ENCODE peak calls at places on chromosomes 11 and 22, in eight cellular contexts. O, V, P, C, H, N, E and S are unnamed samples.
A peak's percentile ranks its signal among the peaks of the same experiment; 100 is the strongest.

GRCh38 chr11:81394324-81394723 is 1339.3 kb downstream of the FAM181B start:
- DNase-seq in O (no peak), V (no peak), P (no peak), C (no peak), H (no peak), N (no peak), E (no peak), S (no peak)

GRCh38 chr11:68938816-68939582 is 35.3 kb downstream of the IGHMBP2 start:
- DNase-seq in O (no peak), V (no peak), P (no peak), C (no peak), H (no peak), N (no peak), E (no peak), S (no peak)

GRCh38 chr11:36340909-36341308 is 44.8 kb downstream of the PRR5L start:
- DNase-seq in O (no peak), V (no peak), P (no peak), C (no peak), H (no peak), N (no peak), E (no peak), S (no peak)

GRCh38 chr11:4098026-4098621 is 3.5 kb downstream of the RRM1 start:
- DNase-seq in O (no peak), V (no peak), P (no peak), C (no peak), H (peak; percentile 8), N (no peak), E (no peak), S (no peak)

GRCh38 chr11:93528757-93529639 is 14.2 kb downstream of the SMCO4 start:
- DNase-seq in O (peak; percentile 28), V (peak; percentile 13), P (peak; percentile 38), C (peak; percentile 28), H (no peak), N (no peak), E (no peak), S (no peak)

GRCh38 chr11:18065572-18065971 is 19.5 kb upstream of the TPH1 start:
- DNase-seq in O (peak; percentile 59), V (no peak), P (no peak), C (no peak), H (no peak), N (no peak), E (no peak), S (peak; percentile 69)

GRCh38 chr11:32892355-32893090 is at the start of gene QSER1:
- DNase-seq in O (peak; percentile 49), V (peak; percentile 50), P (peak; percentile 52), C (peak; percentile 48), H (peak; percentile 54), N (peak; percentile 22), E (peak; percentile 74), S (no peak)

GRCh38 chr11:67996622-67997459 is 7.1 kb downstream of the UNC93B1 start:
- DNase-seq in O (no peak), V (peak; percentile 62), P (peak; percentile 31), C (peak; percentile 50), H (peak; percentile 46), N (peak; percentile 32), E (no peak), S (no peak)

GRCh38 chr11:134471341-134472187 is 59.5 kb upstream of the B3GAT1 start:
- DNase-seq in O (no peak), V (no peak), P (no peak), C (no peak), H (no peak), N (no peak), E (no peak), S (no peak)

GRCh38 chr11:76835030-76835429 is 25.7 kb upstream of the ACER3 start:
- DNase-seq in O (no peak), V (no peak), P (no peak), C (no peak), H (no peak), N (no peak), E (no peak), S (no peak)

GRCh38 chr11:76836613-76837291 is 24.0 kb upstream of the ACER3 start:
- DNase-seq in O (no peak), V (no peak), P (no peak), C (no peak), H (no peak), N (no peak), E (no peak), S (no peak)

GRCh38 chr11:76834151-76834550 is 26.6 kb upstream of the ACER3 start:
- DNase-seq in O (no peak), V (no peak), P (no peak), C (no peak), H (peak; percentile 43), N (no peak), E (no peak), S (no peak)

GRCh38 chr11:76837696-76838421 is 22.9 kb upstream of the ACER3 start:
- DNase-seq in O (no peak), V (no peak), P (no peak), C (no peak), H (no peak), N (no peak), E (no peak), S (no peak)

DNA sequence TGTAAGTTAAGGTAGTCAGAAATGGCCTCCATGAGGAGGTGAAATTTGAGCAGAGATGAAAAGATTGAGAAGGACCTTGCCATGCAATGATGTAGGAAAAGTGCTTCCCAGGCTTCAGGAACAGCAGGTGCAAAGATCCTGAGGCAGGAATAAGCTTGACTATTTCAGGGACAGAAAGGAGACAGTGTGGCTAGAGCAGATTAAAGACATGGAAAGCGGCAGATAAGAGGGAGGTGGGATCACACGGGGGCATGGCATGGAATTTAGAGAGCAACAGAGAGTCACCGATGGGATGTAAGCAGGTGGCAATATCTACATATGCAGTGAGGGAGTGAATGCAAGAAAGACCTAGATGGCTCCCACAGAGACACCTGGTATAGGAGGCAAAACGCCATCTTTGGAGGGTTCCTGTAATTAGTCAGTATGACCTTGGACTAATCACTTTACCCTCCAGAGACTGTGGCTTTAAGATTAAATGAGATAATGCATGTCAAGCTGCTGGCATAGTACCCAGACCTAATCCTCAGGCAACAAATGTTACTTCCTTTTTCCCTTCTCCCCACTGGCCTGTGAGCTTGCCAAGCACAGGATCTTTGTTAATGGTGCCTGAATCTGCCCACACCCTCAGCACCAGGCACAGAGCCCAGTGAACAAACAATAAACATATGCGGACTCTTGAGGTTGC is 24.6 kb upstream of the ACER3 start:
- DNase-seq in O (peak; percentile 90), V (peak; percentile 36), P (peak; percentile 64), C (peak; percentile 44), H (peak; percentile 91), N (no peak), E (peak; percentile 44), S (peak; percentile 99)
- TF ChIP-seq CTCF in O (no peak), V (no peak), P (no peak), C (no peak), H (no peak), N (no peak), E (no peak), S (no peak)

GRCh38 chr11:100837294-100837693 is 150.2 kb downstream of the ARHGAP42 start:
- DNase-seq in O (no peak), V (no peak), P (no peak), C (no peak), H (no peak), N (no peak), E (no peak), S (no peak)

GRCh38 chr11:100847696-100848216 is 160.7 kb downstream of the ARHGAP42 start:
- DNase-seq in O (no peak), V (no peak), P (no peak), C (no peak), H (no peak), N (no peak), E (no peak), S (no peak)

DNA sequence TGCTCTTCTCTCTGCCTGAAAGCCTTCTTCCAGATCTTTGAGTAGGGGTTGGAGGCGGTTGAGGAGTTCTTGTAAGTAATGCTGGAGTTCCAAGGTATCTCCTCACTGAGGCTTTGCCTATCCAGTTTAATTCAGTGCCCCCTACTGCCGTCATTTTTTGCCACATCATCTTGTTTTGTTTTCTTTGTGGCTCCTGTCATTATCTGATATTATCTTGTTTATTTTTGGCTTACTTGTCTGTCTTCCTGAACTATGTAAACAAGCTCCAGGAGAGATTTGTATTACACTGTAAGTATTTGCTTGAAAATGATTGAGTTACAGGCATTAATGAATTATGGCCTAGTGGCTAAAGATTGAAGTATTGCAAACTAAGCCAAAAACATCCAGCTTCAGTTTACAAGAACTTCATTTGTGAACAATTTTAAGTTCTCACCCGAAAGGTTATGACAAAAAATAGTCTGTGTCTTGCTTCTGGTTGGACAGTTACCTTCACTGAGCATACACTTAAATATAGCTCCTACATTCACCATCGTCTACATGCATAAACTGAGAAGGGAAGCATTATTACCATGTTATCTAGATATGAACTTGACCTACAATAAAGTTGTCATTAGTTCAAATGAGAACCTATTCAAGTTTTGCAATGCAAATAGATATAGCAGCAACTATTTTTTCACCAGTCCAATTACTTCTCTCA is 154.8 kb downstream of the ARHGAP42 start:
- DNase-seq in O (no peak), V (no peak), P (no peak), C (no peak), H (no peak), N (no peak), E (no peak), S (no peak)
- H3K4me3 ChIP-seq in O (no peak overlapping the region), V (no peak overlapping the region), P (no peak overlapping the region), C (no peak overlapping the region), H (no peak overlapping the region), N (no peak overlapping the region), E (no peak overlapping the region), S (no peak overlapping the region)

GRCh38 chr11:62922189-62922589 is 1.0 kb upstream of the CHRM1 start:
- DNase-seq in O (no peak), V (no peak), P (no peak), C (no peak), H (no peak), N (no peak), E (no peak), S (no peak)

GRCh38 chr11:62921573-62922188 is 518 bp upstream of the CHRM1 start:
- DNase-seq in O (peak; percentile 61), V (no peak), P (no peak), C (no peak), H (no peak), N (peak; percentile 7), E (no peak), S (no peak)

GRCh38 chr11:62923634-62924411 is 2.7 kb upstream of the CHRM1 start:
- DNase-seq in O (peak; percentile 69), V (no peak), P (no peak), C (no peak), H (no peak), N (no peak), E (no peak), S (no peak)

GRCh38 chr11:62921201-62921572 is at the start of gene CHRM1:
- DNase-seq in O (peak; percentile 70), V (no peak), P (no peak), C (no peak), H (no peak), N (no peak), E (no peak), S (no peak)

GRCh38 chr11:62922653-62923371 is 1.6 kb upstream of the CHRM1 start:
- DNase-seq in O (no peak), V (no peak), P (no peak), C (no peak), H (no peak), N (no peak), E (no peak), S (no peak)
- TF ChIP-seq CTCF in O (peak; percentile 16), V (no peak), P (peak; percentile 55), C (peak; percentile 48), H (peak; percentile 32), N (peak; percentile 70), E (peak; percentile 18), S (peak; percentile 19)

DNA sequence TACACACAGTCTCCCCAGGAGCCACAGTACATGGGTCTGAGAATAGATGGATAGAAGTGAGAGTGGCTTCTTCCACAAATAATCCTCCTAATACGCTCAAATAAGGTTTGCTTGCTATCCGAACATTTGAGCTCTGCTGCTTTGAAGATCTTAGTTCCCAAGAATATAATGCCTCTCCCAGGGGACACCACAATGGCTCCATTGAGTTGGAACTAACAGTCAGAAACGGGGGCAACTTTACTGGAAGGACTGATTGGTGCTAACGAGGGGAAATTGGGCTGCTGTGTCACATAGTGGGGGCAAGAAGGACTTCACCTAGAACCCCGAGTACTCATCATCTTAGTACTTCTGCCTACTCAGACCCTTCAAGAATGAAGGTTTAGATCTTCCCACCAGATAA is 66.2 kb downstream of the IGLL5 start:
- DNase-seq in O (no peak), V (no peak), P (no peak), C (no peak), H (no peak), N (no peak), E (no peak), S (no peak)
- H3K4me3 ChIP-seq in O (no peak overlapping the region), V (no peak overlapping the region), P (no peak overlapping the region), C (no peak overlapping the region), H (no peak overlapping the region), N (no peak overlapping the region), E (no peak overlapping the region), S (no peak overlapping the region)